ENCODE peak calls at places on chromosomes 7 and 10, in ten cellular contexts. H, V, S, L, Q, N, K, C, X and A are unnamed samples.

GRCh38 chr7:44385384-44386138 is 60.2 kb upstream of the CAMK2B start:
- DNase-seq in H (no peak), V (no peak), S (no peak), L (no peak), Q (no peak), N (no peak), K (no peak), C (no peak), X (no peak), A (no peak)

GRCh38 chr10:34254596-34254995 is 560.5 kb downstream of the PARD3 start:
- DNase-seq in H (no peak), V (no peak), S (peak), L (no peak), Q (no peak), N (no peak), K (no peak), C (peak), X (no peak), A (no peak)

GRCh38 chr7:83672157-83672556 is 23.2 kb upstream of the SEMA3E start:
- DNase-seq in H (no peak), V (no peak), S (no peak), L (no peak), Q (no peak), N (no peak), K (no peak), C (no peak), X (no peak), A (no peak)

GRCh38 chr10:122240401-122240800 is 30.7 kb upstream of the BTBD16 start:
- DNase-seq in H (no peak), V (no peak), S (no peak), L (no peak), Q (no peak), N (no peak), K (no peak), C (no peak), X (no peak), A (no peak)

GRCh38 chr7:149729983-149730801 is 43.2 kb downstream of the ZNF467 start:
- DNase-seq in H (no peak), V (no peak), S (no peak), L (peak), Q (no peak), N (no peak), K (no peak), C (peak), X (peak), A (no peak)

GRCh38 chr7:104395162-104395561 is 66.8 kb downstream of the LHFPL3 start:
- DNase-seq in H (no peak), V (no peak), S (no peak), L (no peak), Q (no peak), N (no peak), K (no peak), C (no peak), X (no peak), A (no peak)

GRCh38 chr10:126259883-126260282 is 128.4 kb downstream of the ADAM12 start:
- DNase-seq in H (no peak), V (no peak), S (no peak), L (no peak), Q (no peak), N (no peak), K (no peak), C (no peak), X (no peak), A (no peak)

GRCh38 chr10:86400705-86401587 is 34.4 kb upstream of the GRID1 start:
- DNase-seq in H (no peak), V (peak), S (peak), L (peak), Q (no peak), N (peak), K (peak), C (no peak), X (peak), A (peak)

GRCh38 chr10:29160110-29160669 is 128.7 kb upstream of the LYZL1 start:
- DNase-seq in H (no peak), V (no peak), S (peak), L (no peak), Q (no peak), N (no peak), K (no peak), C (no peak), X (no peak), A (no peak)